ENCODE peak calls at places on chromosomes 6 and 20, in ten cellular contexts. A is stimulated activated CD4-positive, alpha-beta T cell treated with anti-CD3 and anti-CD28 coated beads, Interleukin-12 subunit alpha, Interleukin-12 subunit beta, amount 100 ng/mL, for 4 hours; F is caudate nucleus; K is EH; N is T-helper 22 cell; S is AG08395; T is bronchial epithelial cell; L is activated CD4-positive, alpha-beta T cell treated with anti-CD3 and anti-CD28 coated beads, Interleukin-2, amount 10 ng/mL, durations not matched to agents 7 days and 5 days; R is GM04504; D is HFFc6. P is an unnamed sample.

GRCh38 chr6:13872681-13873080 is 52.1 kb upstream of the RNF182 start:
- DNase-seq in T (no peak), A (no peak), F (no peak), L (no peak), S (no peak), N (no peak), K (no peak), D (no peak), R (no peak), P (no peak)

GRCh38 chr20:53795170-53795569 is 201.5 kb upstream of the ZNF217 start:
- DNase-seq in S (no peak), L (no peak), K (peak; percentile 86), F (no peak), D (peak; percentile 65), N (no peak), T (peak; percentile 66), R (no peak), A (no peak), P (peak; percentile 43)

GRCh38 chr6:89792881-89793280 is 26.7 kb downstream of the MDN1 start:
- DNase-seq in R (peak; percentile 3), T (peak; percentile 52), N (no peak), A (no peak), F (no peak), K (peak; percentile 46), D (peak; percentile 16), S (peak; percentile 41), L (peak; percentile 41), P (peak; percentile 30)

GRCh38 chr20:23131766-23132165 is 45.6 kb upstream of the CD93 start:
- DNase-seq in L (no peak), N (no peak), R (no peak), D (no peak), K (peak; percentile 6), A (no peak), F (no peak), S (no peak), T (no peak), P (no peak)

GRCh38 chr20:10672579-10673127 is 1.1 kb downstream of the JAG1 start:
- DNase-seq in N (no peak), R (no peak), T (no peak), F (no peak), K (peak; percentile 49), D (peak; percentile 37), A (no peak), S (peak; percentile 46), L (peak; percentile 46), P (peak; percentile 47)

GRCh38 chr6:111428803-111429202 is 54.2 kb downstream of the REV3L start:
- DNase-seq in L (no peak), A (no peak), N (no peak), R (no peak), S (no peak), D (no peak), F (no peak), K (no peak), T (no peak), P (no peak)

GRCh38 chr6:130955755-130956154 is 107.3 kb downstream of the EPB41L2 start:
- DNase-seq in R (no peak), D (no peak), A (no peak), T (peak; percentile 20), S (no peak), N (no peak), F (no peak), L (no peak), K (no peak), P (no peak)

GRCh38 chr20:57977141-57977540 is 251.3 kb downstream of the ANKRD60 start:
- DNase-seq in F (no peak), K (no peak), R (no peak), A (no peak), S (no peak), L (no peak), D (no peak), N (no peak), T (no peak), P (no peak)

GRCh38 chr6:31940256-31940664 is 5.6 kb upstream of the CFB start:
- DNase-seq in R (no peak), F (no peak), T (peak; percentile 15), N (no peak), S (peak; percentile 29), A (no peak), D (peak; percentile 47), K (peak; percentile 78), L (no peak), P (peak; percentile 45)

GRCh38 chr6:4017847-4018193 is 61.1 kb downstream of the FAM217A start:
- DNase-seq in R (no peak), L (peak; percentile 38), S (peak; percentile 10), A (no peak), D (peak; percentile 22), N (no peak), K (peak; percentile 55), F (no peak), T (peak; percentile 61), P (no peak)

GRCh38 chr20:2261105-2261504 is 34.7 kb upstream of the TGM3 start:
- DNase-seq in L (no peak), D (no peak), K (no peak), N (no peak), F (no peak), A (no peak), S (no peak), T (no peak), R (no peak), P (peak; percentile 53)

GRCh38 chr20:8428988-8429387 is 296.9 kb downstream of the PLCB1 start:
- DNase-seq in T (no peak), D (no peak), A (no peak), L (no peak), K (no peak), N (no peak), F (no peak), R (no peak), S (no peak), P (no peak)

GRCh38 chr6:154994881-154995240 is 254 bp upstream of the TIAM2 start:
- DNase-seq in T (no peak), R (no peak), K (no peak), F (no peak), A (no peak), N (no peak), L (no peak), D (no peak), S (no peak), P (no peak)

GRCh38 chr20:20567712-20568111 is 144.7 kb downstream of the RALGAPA2 start:
- DNase-seq in A (no peak), F (no peak), N (no peak), K (no peak), T (no peak), D (no peak), L (no peak), R (no peak), S (no peak), P (no peak)

GRCh38 chr20:56433880-56434255 is 21.8 kb downstream of the CASS4 start:
- DNase-seq in T (no peak), S (peak; percentile 80), D (peak; percentile 81), L (no peak), N (no peak), R (peak; percentile 82), A (no peak), F (no peak), K (peak; percentile 73), P (no peak)

GRCh38 chr6:11772109-11772830 is 6.3 kb downstream of the ADTRP start:
- DNase-seq in D (peak; percentile 94), A (no peak), K (peak; percentile 94), T (peak; percentile 98), F (no peak), S (peak; percentile 84), R (peak; percentile 81), N (no peak), L (no peak), P (peak; percentile 96)

GRCh38 chr20:43680976-43681375 is 14.1 kb downstream of the MYBL2 start:
- DNase-seq in R (peak; percentile 53), K (peak; percentile 29), N (no peak), A (no peak), T (no peak), S (peak; percentile 58), F (no peak), D (no peak), L (no peak), P (no peak)

GRCh38 chr6:113364781-113365545 is 492.2 kb upstream of the MARCKS start:
- DNase-seq in N (no peak), S (no peak), L (no peak), T (peak; percentile 65), D (peak; percentile 54), K (peak; percentile 79), R (no peak), F (no peak), A (no peak), P (peak; percentile 69)